ENCODE peak calls at places on chromosomes 16 and 17, in nine cellular contexts. B, M, T, E, L, G, R, Y and H are unnamed samples.

GRCh38 chr16:68229431-68230175 is 6.3 kb downstream of the ESRP2 start:
- DNase-seq in G (no peak), M (no peak), B (no peak), R (peak), L (no peak), E (no peak), T (peak), Y (peak), H (no peak)

GRCh38 chr16:27252206-27252585 is 16.4 kb downstream of the NSMCE1 start:
- DNase-seq in R (no peak), B (no peak), L (no peak), Y (no peak), M (no peak), T (no peak), G (no peak), E (no peak), H (no peak)

GRCh38 chr17:32752934-32753333 is 124.0 kb downstream of the MYO1D start:
- DNase-seq in M (no peak), L (no peak), G (no peak), T (no peak), B (no peak), R (no peak), Y (no peak), E (no peak), H (no peak)

GRCh38 chr16:50646345-50646744 is 34.8 kb downstream of the SNX20 start:
- DNase-seq in R (no peak), E (no peak), B (no peak), L (no peak), M (no peak), Y (no peak), T (no peak), G (no peak), H (no peak)

GRCh38 chr16:76768948-76769347 is 422.0 kb upstream of the MON1B start:
- DNase-seq in Y (no peak), L (no peak), E (no peak), G (no peak), M (no peak), R (no peak), B (no peak), T (no peak), H (no peak)

GRCh38 chr17:78330570-78331224 is 29.2 kb downstream of the SOCS3 start:
- DNase-seq in G (no peak), R (peak), T (no peak), L (no peak), E (peak), Y (no peak), M (no peak), B (no peak), H (no peak)

GRCh38 chr16:84329849-84330684 is 35.4 kb downstream of the WFDC1 start:
- DNase-seq in R (no peak), T (no peak), L (no peak), E (no peak), M (no peak), B (no peak), Y (no peak), G (no peak), H (no peak)

GRCh38 chr16:64459821-64460220 is 662.0 kb downstream of the CDH11 start:
- DNase-seq in B (no peak), E (no peak), R (no peak), M (no peak), Y (no peak), G (peak), L (no peak), T (no peak), H (no peak)

GRCh38 chr16:85908889-85909584 is 10.1 kb downstream of the IRF8 start:
- DNase-seq in T (no peak), E (no peak), B (no peak), G (no peak), M (no peak), R (no peak), Y (no peak), L (no peak), H (no peak)

GRCh38 chr16:30060354-30061194 is 5.0 kb upstream of the ALDOA start:
- DNase-seq in R (no peak), E (peak), G (no peak), L (no peak), T (no peak), M (no peak), Y (no peak), B (no peak), H (no peak)

GRCh38 chr17:57666946-57667345 is 78.2 kb downstream of the CCDC182 start:
- DNase-seq in E (no peak), R (no peak), M (no peak), T (no peak), L (no peak), Y (no peak), B (no peak), G (no peak), H (no peak)

GRCh38 chr17:16935241-16935663 is 36.7 kb downstream of the TNFRSF13B start:
- DNase-seq in T (no peak), L (no peak), E (no peak), R (no peak), B (no peak), Y (no peak), M (no peak), G (no peak), H (peak)

GRCh38 chr16:1137604-1138003 is 15.3 kb upstream of the CACNA1H start:
- DNase-seq in B (no peak), G (no peak), Y (no peak), M (no peak), T (no peak), E (no peak), R (no peak), L (no peak), H (no peak)

GRCh38 chr16:50499254-50499653 is 48.9 kb upstream of the NKD1 start:
- DNase-seq in R (no peak), E (no peak), Y (no peak), L (no peak), M (no peak), T (no peak), G (no peak), B (no peak), H (no peak)

GRCh38 chr17:58488428-58488890 is 251 bp upstream of the HSF5 start:
- DNase-seq in T (no peak), R (no peak), M (no peak), B (no peak), G (no peak), E (no peak), Y (no peak), L (no peak), H (no peak)

GRCh38 chr17:10026786-10027046 is 121.6 kb upstream of the RCVRN start:
- DNase-seq in T (no peak), R (no peak), G (no peak), B (no peak), M (no peak), L (no peak), E (no peak), Y (no peak), H (no peak)